ENCODE peak calls at places on chromosomes 6 and 20, in five cellular contexts. G is fibroblast of mammary gland; S is stimulated activated naive CD8-positive, alpha-beta T cell treated with anti-CD3 and anti-CD28 coated beads, Interleukin-15, Interleukin-2, amounts not matched to agents 100 U/mL and 50 U/mL, for 24 hours; Z is hippocampal formation; C is GM04503. Q is an unnamed sample.

GRCh38 chr6:169344651-169345050 is 91.0 kb upstream of the THBS2 start:
- DNase-seq in Z (no peak), S (no peak), G (no peak), C (no peak), Q (no peak)

GRCh38 chr20:1423206-1423605 is 30.4 kb upstream of the FKBP1A start:
- DNase-seq in S (no peak), Z (no peak), G (no peak), C (no peak), Q (no peak)

GRCh38 chr6:107618672-107619071 is 128.8 kb downstream of the SOBP start:
- DNase-seq in G (no peak), C (no peak), S (peak), Z (no peak), Q (no peak)

GRCh38 chr20:40499416-40499815 is 189.6 kb downstream of the MAFB start:
- DNase-seq in Z (no peak), S (no peak), G (no peak), C (no peak), Q (no peak)

GRCh38 chr6:119308048-119308570 is 41.5 kb downstream of the MAN1A1 start:
- DNase-seq in G (peak), Z (no peak), S (no peak), C (peak), Q (no peak)

GRCh38 chr20:760751-761417 is 7.4 kb downstream of the SLC52A3 start:
- DNase-seq in Z (no peak), C (no peak), S (peak), G (peak), Q (no peak)

GRCh38 chr6:452301-453067 is 60.9 kb downstream of the IRF4 start:
- DNase-seq in C (peak), S (no peak), G (peak), Z (no peak), Q (no peak)

GRCh38 chr6:130178692-130179091 is 44.1 kb downstream of the SAMD3 start:
- DNase-seq in G (peak), Z (no peak), C (peak), S (no peak), Q (no peak)

GRCh38 chr6:118659513-118660217 is 8.3 kb upstream of the CEP85L start:
- DNase-seq in C (no peak), Z (no peak), S (peak), G (no peak), Q (no peak)

GRCh38 chr20:44104807-44105517 is 82.0 kb downstream of the JPH2 start:
- DNase-seq in Z (no peak), S (no peak), G (peak), C (no peak), Q (no peak)

GRCh38 chr6:53348436-53349208 is at the start of gene ELOVL5:
- DNase-seq in C (peak), Z (peak), G (peak), S (peak), Q (peak)

GRCh38 chr20:59765599-59766177 is 161.3 kb downstream of the PHACTR3 start:
- DNase-seq in C (no peak), Z (no peak), G (peak), S (peak), Q (no peak)

GRCh38 chr20:58800134-58800650 is 50.5 kb downstream of the GNAS-AS1 start:
- DNase-seq in S (no peak), G (no peak), Z (no peak), C (no peak), Q (no peak)

GRCh38 chr6:148972481-148972880 is 225.7 kb downstream of the UST start:
- DNase-seq in Z (no peak), S (peak), G (peak), C (no peak), Q (no peak)

GRCh38 chr20:658202-658601 is 5.2 kb upstream of the SRXN1 start:
- DNase-seq in Z (no peak), S (no peak), C (no peak), G (no peak), Q (no peak)

GRCh38 chr6:46199387-46199786 is 28.6 kb upstream of the ENPP5 start:
- DNase-seq in Z (no peak), G (peak), S (no peak), C (no peak), Q (no peak)

GRCh38 chr6:25476126-25476525 is 175.9 kb upstream of the SCGN start:
- DNase-seq in G (peak), S (no peak), Z (no peak), C (no peak), Q (no peak)

GRCh38 chr6:141265748-141266647 is 866.7 kb upstream of the GJE1 start:
- DNase-seq in C (no peak), Z (no peak), S (no peak), G (peak), Q (no peak)

GRCh38 chr6:56864171-56864616 is 90.7 kb upstream of the BEND6 start:
- DNase-seq in G (peak), Z (no peak), S (no peak), C (no peak), Q (no peak)

GRCh38 chr6:70394518-70395300 is 18.6 kb upstream of the FAM135A start:
- DNase-seq in S (no peak), G (no peak), C (no peak), Z (no peak), Q (no peak)

GRCh38 chr6:132252113-132252512 is 149.2 kb downstream of the MOXD1 start:
- DNase-seq in Z (no peak), S (no peak), G (no peak), C (no peak), Q (no peak)

GRCh38 chr20:45823949-45824835 is 2.9 kb downstream of the TNNC2 start:
- DNase-seq in Z (no peak), S (peak), G (peak), C (no peak), Q (peak)

GRCh38 chr6:137013738-137014602 is 30.8 kb downstream of the IL20RA start:
- DNase-seq in S (no peak), Z (no peak), C (peak), G (peak), Q (no peak)

GRCh38 chr6:14888575-14889000 is 357.3 kb upstream of the JARID2 start:
- DNase-seq in S (no peak), Z (no peak), G (no peak), C (no peak), Q (no peak)

GRCh38 chr6:37618916-37619605 is 78.6 kb downstream of the MDGA1 start:
- DNase-seq in Z (no peak), C (no peak), G (no peak), S (peak), Q (no peak)

Q was measured in effector memory CD4-positive, alpha-beta T cell.